ENCODE peak calls at places on chromosome 20, in four cellular contexts. S is cardiac muscle cell, O is NCI-H774, W is GM13976. R is an unnamed sample.

GRCh38 chr20:8128291-8129046 is 3.6 kb upstream of the PLCB1 start:
- DNase-seq in S (no peak), O (no peak), W (no peak), R (no peak)

GRCh38 chr20:18001131-18001921 is 32.5 kb downstream of the MGME1 start:
- DNase-seq in S (peak; percentile 95), O (no peak), W (no peak), R (no peak)

GRCh38 chr20:20233041-20233514 is 134.8 kb upstream of the INSM1 start:
- DNase-seq in S (peak; percentile 37), O (no peak), W (no peak), R (no peak)

GRCh38 chr20:35871311-35871771 is 83.0 kb downstream of the SCAND1 start:
- DNase-seq in S (peak; percentile 58), O (no peak), W (no peak), R (no peak)

GRCh38 chr20:10806539-10806938 is 132.7 kb upstream of the JAG1 start:
- DNase-seq in S (peak; percentile 10), O (no peak), W (no peak), R (no peak)

GRCh38 chr20:42531675-42531985 is 658.1 kb downstream of the PTPRT start:
- DNase-seq in S (no peak), O (no peak), W (no peak), R (no peak)

GRCh38 chr20:16580127-16580526 is 6.9 kb upstream of the KIF16B start:
- DNase-seq in S (peak; percentile 91), O (peak; percentile 1), W (no peak), R (no peak)

GRCh38 chr20:24118096-24118780 is 129.7 kb upstream of the GGTLC1 start:
- DNase-seq in S (no peak), O (no peak), W (no peak), R (no peak)

GRCh38 chr20:33477386-33478234 is 12.3 kb upstream of the CBFA2T2 start:
- DNase-seq in S (no peak), O (peak; percentile 93), W (no peak), R (no peak)

GRCh38 chr20:44549123-44549522 is 27.3 kb upstream of the SERINC3 start:
- DNase-seq in S (peak; percentile 32), O (no peak), W (no peak), R (no peak)

GRCh38 chr20:32062776-32063170 is 10.7 kb downstream of the HCK start:
- DNase-seq in S (no peak), O (no peak), W (peak; percentile 57), R (peak; percentile 37)

GRCh38 chr20:44137210-44137781 is 49.7 kb downstream of the JPH2 start:
- DNase-seq in S (peak; percentile 68), O (no peak), W (no peak), R (no peak)

GRCh38 chr20:17859002-17859615 is 109.5 kb downstream of the SNX5 start:
- DNase-seq in S (no peak), O (no peak), W (peak; percentile 67), R (peak; percentile 34)

GRCh38 chr20:18304618-18305017 is 16.3 kb downstream of the ZNF133 start:
- DNase-seq in S (no peak), O (no peak), W (no peak), R (no peak)

GRCh38 chr20:34954905-34955231 is 738 bp downstream of the GSS start:
- DNase-seq in S (peak; percentile 38), O (peak; percentile 16), W (no peak), R (no peak)

GRCh38 chr20:21090738-21091120 is 15.4 kb downstream of the LINC00237 start:
- DNase-seq in S (no peak), O (no peak), W (no peak), R (no peak)

GRCh38 chr20:50794181-50794845 is 548 bp upstream of the BCAS4 start:
- DNase-seq in S (no peak), O (no peak), W (no peak), R (no peak)

GRCh38 chr20:38167466-38167850 is 2.4 kb upstream of the TGM2 start:
- DNase-seq in S (no peak), O (no peak), W (no peak), R (no peak)

GRCh38 chr20:62557425-62557824 is 81.6 kb upstream of the GATA5 start:
- DNase-seq in S (no peak), O (no peak), W (no peak), R (no peak)

GRCh38 chr20:24469116-24470030 is at the start of gene SYNDIG1:
- DNase-seq in S (peak; percentile 6), O (no peak), W (peak; percentile 26), R (no peak)

GRCh38 chr20:33789109-33789857 is 21.9 kb upstream of the CHMP4B start:
- DNase-seq in S (peak; percentile 96), O (no peak), W (no peak), R (no peak)

GRCh38 chr20:54294094-54294493 is 86.2 kb downstream of the PFDN4 start:
- DNase-seq in S (no peak), O (no peak), W (no peak), R (no peak)

GRCh38 chr20:5947276-5947675 is 3.1 kb downstream of the TRMT6 start:
- DNase-seq in S (no peak), O (no peak), W (no peak), R (no peak)

GRCh38 chr20:2986466-2986865 is 57.0 kb upstream of the GNRH2 start:
- DNase-seq in S (peak; percentile 45), O (no peak), W (no peak), R (no peak)

GRCh38 chr20:53883098-53883762 is 187.2 kb downstream of the BCAS1 start:
- DNase-seq in S (no peak), O (no peak), W (no peak), R (no peak)

GRCh38 chr20:17680128-17680835 is 1.8 kb downstream of the RRBP1 start:
- DNase-seq in S (peak; percentile 78), O (no peak), W (no peak), R (no peak)

GRCh38 chr20:50213531-50214106 is 23.0 kb downstream of the CEBPB start:
- DNase-seq in S (no peak), O (no peak), W (no peak), R (no peak)